ENCODE peak calls at places on chromosomes 4 and X, in eight cellular contexts. V is HCEC 1CT, I is heart left ventricle, G is AG09309, Q is fibroblast of the conjunctiva, D is HFFc6, M is Panc1, H is globus pallidus. J is an unnamed sample.

GRCh38 chr4:121096629-121097028 is 24.3 kb upstream of the NDNF start:
- DNase-seq in G (peak), D (peak), I (no peak), H (peak), M (no peak), V (peak), Q (peak), J (no peak)

GRCh38 chr4:140097572-140097971 is 56.4 kb downstream of the MAML3 start:
- DNase-seq in I (no peak), D (no peak), V (no peak), M (no peak), H (no peak), G (no peak), Q (no peak), J (no peak)

GRCh38 chr4:76984127-76984526 is 34.6 kb downstream of the SEPTIN11 start:
- DNase-seq in G (no peak), I (no peak), M (no peak), V (peak), H (no peak), Q (no peak), D (peak), J (no peak)

GRCh38 chrX:2710041-2710471 is 19.0 kb downstream of the CD99 start:
- DNase-seq in D (peak), Q (peak), V (peak), G (no peak), M (peak), H (no peak), I (no peak), J (no peak)

GRCh38 chrX:275967-276587 is 5.1 kb upstream of the PLCXD1 start:
- DNase-seq in H (peak), I (peak), Q (no peak), V (peak), D (peak), G (no peak), M (no peak), J (peak)

GRCh38 chrX:40844476-40844875 is 109.1 kb upstream of the MED14 start:
- DNase-seq in I (no peak), M (no peak), D (no peak), Q (no peak), H (no peak), G (no peak), V (peak), J (no peak)

GRCh38 chr4:144627663-144628076 is 18.3 kb upstream of the HHIP start:
- DNase-seq in H (no peak), M (no peak), Q (no peak), I (no peak), G (no peak), V (no peak), D (no peak), J (no peak)

GRCh38 chrX:19225906-19226305 is 103.6 kb upstream of the ADGRG2 start:
- DNase-seq in G (no peak), D (no peak), M (no peak), V (peak), I (no peak), H (no peak), Q (peak), J (no peak)

GRCh38 chr4:81118086-81118485 is 87.6 kb downstream of the BMP3 start:
- DNase-seq in V (no peak), G (no peak), Q (no peak), D (no peak), H (no peak), I (no peak), M (no peak), J (no peak)

GRCh38 chrX:31714797-31715196 is 643.0 kb upstream of the FTHL17 start:
- DNase-seq in M (no peak), Q (no peak), V (no peak), I (no peak), H (no peak), G (no peak), D (no peak), J (no peak)

GRCh38 chrX:37871626-37872302 is 24.4 kb upstream of the DYNLT3 start:
- DNase-seq in Q (peak), G (peak), V (peak), M (peak), I (peak), H (no peak), D (peak), J (peak)

GRCh38 chr4:43224591-43224990 is 332.1 kb downstream of the GRXCR1 start:
- DNase-seq in I (no peak), M (no peak), Q (no peak), H (no peak), G (no peak), V (no peak), D (no peak), J (no peak)

GRCh38 chr4:106717094-106717493 is 319.0 kb downstream of the DKK2 start:
- DNase-seq in I (no peak), D (peak), V (no peak), M (no peak), Q (no peak), G (no peak), H (no peak), J (no peak)

GRCh38 chr4:2263701-2264321 is 1.9 kb upstream of the MXD4 start:
- DNase-seq in V (no peak), M (no peak), Q (no peak), G (no peak), I (no peak), D (no peak), H (no peak), J (no peak)

J was measured in tibial artery.